ENCODE peak calls at places on chromosomes 16 and 17, in five cellular contexts. C is K562; G is CD8-positive, alpha-beta memory T cell; F is CD8-positive, alpha-beta T cell; V is IMR-90. M is an unnamed sample.

GRCh38 chr17:27349540-27350021 is 55.7 kb downstream of the WSB1 start:
- DNase-seq in V (no peak), F (no peak), G (no peak), C (no peak), M (no peak)

GRCh38 chr17:34542700-34543336 is 36.6 kb upstream of the TMEM132E start:
- DNase-seq in C (peak; percentile 59), V (no peak), G (peak; percentile 37), F (peak; percentile 62), M (peak; percentile 18)

GRCh38 chr17:17723354-17724261 is 42.4 kb downstream of the RAI1 start:
- DNase-seq in V (peak; percentile 90), C (no peak), G (peak; percentile 7), F (peak; percentile 40), M (no peak)

GRCh38 chr16:83899272-83899897 is 470 bp downstream of the MLYCD start:
- DNase-seq in V (peak; percentile 66), C (peak; percentile 70), F (peak; percentile 22), G (peak; percentile 31), M (peak; percentile 41)

GRCh38 chr16:84638195-84638806 is 10.0 kb upstream of the KLHL36 start:
- DNase-seq in F (no peak), G (no peak), V (no peak), C (no peak), M (no peak)

GRCh38 chr16:87431926-87432325 is 39.8 kb downstream of the MAP1LC3B start:
- DNase-seq in F (no peak), G (no peak), V (peak; percentile 94), C (no peak), M (no peak)

GRCh38 chr16:2791174-2791573 is 3.8 kb upstream of the PRSS33 start:
- DNase-seq in V (no peak), F (no peak), C (no peak), G (no peak), M (no peak)

GRCh38 chr16:72850863-72851262 is 197.1 kb downstream of the ZFHX3 start:
- DNase-seq in C (no peak), G (no peak), F (no peak), V (peak; percentile 80), M (no peak)

GRCh38 chr17:63232565-63233310 is 213.4 kb downstream of the CYB561 start:
- DNase-seq in C (peak; percentile 16), F (no peak), G (no peak), V (no peak), M (no peak)

GRCh38 chr17:36641331-36641876 is 40.0 kb downstream of the MRM1 start:
- DNase-seq in G (no peak), C (no peak), F (no peak), V (no peak), M (no peak)

GRCh38 chr16:12324152-12324551 is 347.6 kb downstream of the SNX29 start:
- DNase-seq in F (no peak), V (no peak), C (no peak), G (no peak), M (peak; percentile 19)

GRCh38 chr16:2151188-2152091 is 3.0 kb downstream of the RAB26 start:
- DNase-seq in G (no peak), V (no peak), F (no peak), C (peak; percentile 70), M (no peak)

GRCh38 chr17:19800571-19800970 is 52.5 kb upstream of the ALDH3A1 start:
- DNase-seq in V (no peak), G (no peak), F (no peak), C (no peak), M (peak; percentile 30)

DNA sequence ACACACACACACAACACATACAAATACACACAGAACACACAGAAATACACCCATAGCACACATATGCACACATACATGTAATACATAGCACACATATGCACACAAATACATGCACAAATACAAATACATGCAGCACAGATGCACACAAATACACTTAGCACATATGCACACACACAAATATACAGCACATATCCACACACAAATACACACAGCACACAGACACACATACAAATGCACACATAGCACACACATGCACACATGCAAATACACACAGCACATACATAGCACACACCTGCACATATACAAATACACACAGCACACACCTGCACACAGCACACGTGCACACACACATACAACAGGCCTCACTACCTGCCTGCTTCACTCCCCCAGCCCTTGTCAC is 49.6 kb downstream of the SDK2 start:
- DNase-seq in C (no peak), G (no peak), V (no peak), F (no peak), M (no peak)
- H3K27ac ChIP-seq in C (no peak overlapping the region), G (no peak overlapping the region), V (no peak overlapping the region), F (peak overlapping the region; percentile 39), M (no peak overlapping the region)

DNA sequence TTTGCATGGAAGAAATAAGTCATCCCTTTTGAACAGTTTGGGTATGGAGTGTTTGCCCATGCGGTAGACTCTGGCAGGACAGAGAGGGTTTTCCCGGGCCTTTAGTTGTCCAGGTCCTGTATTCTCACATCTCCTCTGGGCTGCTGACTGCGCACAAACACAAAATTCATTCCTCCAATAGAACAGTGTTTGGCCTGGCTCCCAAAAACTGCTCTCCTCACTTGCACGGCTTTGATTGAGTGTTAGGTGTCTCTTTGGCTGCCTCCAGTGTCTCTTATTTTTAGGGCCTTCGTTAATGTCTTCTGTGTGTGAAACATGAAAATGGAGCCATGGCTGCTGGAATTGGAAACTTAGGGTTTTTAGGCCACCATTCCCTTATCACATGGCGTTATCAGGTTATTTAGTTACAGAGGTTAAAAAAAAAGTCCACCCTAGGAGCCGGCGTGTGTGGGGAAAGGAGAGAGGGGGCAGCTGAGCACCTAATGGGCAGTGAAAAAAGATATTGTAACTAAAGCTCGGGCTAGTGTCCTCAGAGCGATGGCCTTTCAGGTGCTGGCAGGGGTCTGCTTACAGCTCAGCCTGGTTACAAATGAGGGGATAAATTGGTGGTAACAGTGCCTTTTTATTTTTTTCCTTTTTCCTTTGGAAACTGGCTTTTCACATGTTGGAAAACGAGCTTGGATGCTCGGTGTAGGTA is 47.3 kb downstream of the PRKCA start:
- DNase-seq in C (peak; percentile 54), F (no peak), V (no peak), G (no peak), M (no peak)
- H3K4me1 ChIP-seq in C (peaks cover 68% of the 10 kb centered on the region), F (peaks cover 37% of the 10 kb centered on the region), V (peaks cover 20% of the 10 kb centered on the region), G (peaks cover 42% of the 10 kb centered on the region), M (peaks cover 30% of the 10 kb centered on the region)

GRCh38 chr16:24044467-24044866 is 208.7 kb downstream of the PRKCB start:
- DNase-seq in V (no peak), C (no peak), F (no peak), G (no peak), M (no peak)
- H3K27ac ChIP-seq in V (no peak overlapping the region), C (no peak overlapping the region), F (no peak overlapping the region), G (no peak overlapping the region), M (no peak overlapping the region)

DNA sequence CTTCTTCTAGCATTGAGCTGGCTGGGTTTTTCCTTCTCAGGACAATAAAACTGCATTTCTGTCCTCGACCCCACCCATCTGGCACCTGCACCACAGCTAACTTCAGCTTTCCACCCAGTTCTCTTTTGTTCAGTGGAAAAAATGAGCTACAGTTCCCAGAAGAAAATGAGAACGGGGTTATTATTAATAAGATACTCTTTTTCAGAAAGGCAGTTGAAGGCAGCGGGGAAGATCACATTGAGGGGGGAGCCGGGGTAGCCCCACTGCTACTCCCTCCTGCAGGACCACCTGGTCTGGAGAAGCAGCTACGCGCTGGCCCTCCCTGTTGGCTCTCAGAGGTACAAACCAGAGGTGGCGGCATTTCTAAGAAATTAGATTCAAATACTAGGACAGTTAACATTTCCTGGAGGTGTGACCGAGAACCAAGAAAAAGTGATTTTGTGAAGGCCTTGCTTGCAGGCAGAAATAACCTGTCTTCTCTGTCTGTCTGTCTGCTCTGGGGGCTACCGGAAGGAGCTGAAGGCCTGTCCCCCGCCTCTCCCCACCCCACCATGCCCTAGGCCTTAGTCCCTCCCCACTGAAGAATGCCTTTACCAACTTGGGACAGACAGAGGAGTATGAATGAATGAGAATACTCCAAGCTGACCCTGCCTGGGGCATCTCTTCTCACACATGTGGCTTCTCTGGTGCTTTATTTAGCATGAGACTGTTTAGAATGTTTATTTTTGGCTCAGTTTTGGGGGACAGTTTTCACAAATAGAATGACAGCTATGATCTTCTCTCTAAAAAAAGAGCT is 123.8 kb downstream of the XYLT1 start:
- DNase-seq in C (no peak), F (no peak), G (no peak), V (no peak), M (no peak)
- H3K4me1 ChIP-seq in C (no peaks in the 10 kb centered on the region), F (peaks cover 57% of the 10 kb centered on the region), G (peaks cover 65% of the 10 kb centered on the region), V (peaks cover 3% of the 10 kb centered on the region), M (no peaks in the 10 kb centered on the region)

GRCh38 chr17:53106886-53107285 is 715.8 kb upstream of the KIF2B start:
- DNase-seq in G (no peak), V (no peak), F (no peak), C (no peak), M (no peak)

DNA sequence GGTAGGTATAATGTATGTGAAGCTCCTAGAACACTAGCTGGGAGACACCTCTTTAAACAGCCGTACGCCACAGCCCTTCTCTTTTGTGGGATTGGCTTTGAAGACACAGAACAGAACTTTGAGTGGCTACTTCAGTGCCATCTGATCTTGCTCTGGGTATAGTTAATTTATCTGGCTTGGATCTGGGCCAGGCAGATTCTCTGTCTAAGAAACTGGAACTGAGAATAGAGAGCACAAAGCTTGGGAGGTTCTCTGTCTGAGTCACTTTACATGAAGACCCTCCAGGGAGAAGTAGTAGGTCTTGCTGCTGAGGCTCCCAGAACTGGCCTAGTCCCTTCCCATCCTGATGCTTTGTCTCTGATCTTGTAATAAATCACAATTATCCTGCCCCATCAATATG is 721.0 kb upstream of the KIF2B start:
- DNase-seq in V (no peak), C (no peak), F (no peak), G (no peak), M (no peak)
- H3K27ac ChIP-seq in V (no peak overlapping the region), C (no peak overlapping the region), F (no peak overlapping the region), G (no peak overlapping the region), M (no peak overlapping the region)